ENCODE peak calls at places on chromosomes 3 and 15, in eight cellular contexts. U is AG09309; Y is iPS-NIHi11; W is T-helper 9 cell; F is GM19239; L is left kidney; A is activated naive CD4-positive, alpha-beta T cell treated with Interleukin-2 at 50 U/mL for 16 hours; G is stimulated activated CD4-positive, alpha-beta T cell treated with anti-CD3 and anti-CD28 coated beads, TNF-alpha, amount 100 ng/mL, for 4 hours. T is an unnamed sample.

GRCh38 chr15:44633603-44634002 is 29.9 kb downstream of the SPG11 start:
- DNase-seq in A (no peak), Y (no peak), U (peak), F (no peak), G (no peak), W (no peak), L (no peak), T (no peak)

GRCh38 chr3:188516515-188516914 is 362.6 kb downstream of the LPP start:
- DNase-seq in W (no peak), A (no peak), F (no peak), G (no peak), Y (no peak), U (no peak), L (no peak), T (no peak)

GRCh38 chr15:74013374-74013893 is 18.9 kb downstream of the PML start:
- DNase-seq in G (no peak), A (no peak), W (no peak), F (no peak), L (no peak), Y (no peak), U (no peak), T (no peak)

GRCh38 chr15:94297543-94297942 is 66.2 kb downstream of the MCTP2 start:
- DNase-seq in Y (no peak), G (no peak), U (no peak), W (no peak), A (no peak), L (peak), F (no peak), T (no peak)

GRCh38 chr15:28955160-28955502 is 69.4 kb downstream of the APBA2 start:
- DNase-seq in L (peak), G (no peak), W (no peak), U (peak), A (no peak), F (peak), Y (no peak), T (no peak)

GRCh38 chr3:99351097-99351496 is 287.3 kb upstream of the COL8A1 start:
- DNase-seq in G (no peak), F (no peak), L (no peak), Y (no peak), A (no peak), U (peak), W (no peak), T (no peak)

GRCh38 chr3:11288786-11289637 is 16.8 kb downstream of the ATG7 start:
- DNase-seq in G (no peak), W (no peak), L (no peak), Y (no peak), F (no peak), A (no peak), U (peak), T (no peak)

GRCh38 chr3:158072790-158073189 is 33.4 kb downstream of the SHOX2 start:
- DNase-seq in Y (no peak), W (no peak), U (no peak), A (no peak), L (no peak), F (no peak), G (no peak), T (no peak)

GRCh38 chr3:133049491-133049890 is 11.3 kb downstream of the TMEM108 start:
- DNase-seq in A (no peak), G (no peak), F (no peak), L (no peak), W (no peak), U (no peak), Y (no peak), T (no peak)

GRCh38 chr3:195133462-195133861 is 137.5 kb downstream of the XXYLT1 start:
- DNase-seq in G (peak), A (peak), L (peak), U (peak), Y (no peak), W (peak), F (no peak), T (peak)

GRCh38 chr3:115666081-115666480 is 42.8 kb downstream of the GAP43 start:
- DNase-seq in G (no peak), A (no peak), Y (no peak), F (no peak), W (no peak), L (no peak), U (no peak), T (no peak)

GRCh38 chr15:82108489-82109078 is 62.8 kb upstream of the MEX3B start:
- DNase-seq in F (peak), U (no peak), W (peak), G (peak), L (no peak), Y (peak), A (peak), T (peak)

T was measured in activated CD4-positive, alpha-beta memory T cell treated with anti-CD3 and anti-CD28 coated beads, Interleukin-2, amount 10 ng/mL, durations not matched to agents 7 days and 5 days.